ENCODE peak calls at places on chromosomes 5 and 9, in nine cellular contexts. Z is aorta; D is pancreas; K is testis; W is effector memory CD4-positive, alpha-beta T cell; X is heart right ventricle; M is fibroblast of lung; I is endothelial cell of umbilical vein; H is suprapubic skin. G is an unnamed sample.
A peak's percentile ranks its signal among the peaks of the same experiment; 100 is the strongest.

GRCh38 chr9:2120926-2121689 is 106.0 kb downstream of the SMARCA2 start:
- DNase-seq in K (no peak), H (no peak), M (peak; percentile 54), Z (no peak), X (no peak), I (peak; percentile 62), D (no peak), W (no peak), G (no peak)

GRCh38 chr5:177550120-177550519 is 4.2 kb downstream of the FAM193B start:
- DNase-seq in D (no peak), I (no peak), H (no peak), K (no peak), W (no peak), M (no peak), Z (no peak), X (no peak), G (peak; percentile 18)

GRCh38 chr5:163565931-163566608 is 60.7 kb downstream of the MAT2B start:
- DNase-seq in M (peak; percentile 35), D (peak; percentile 67), I (peak; percentile 60), K (peak; percentile 40), X (no peak), Z (no peak), W (peak; percentile 3), H (no peak), G (no peak)

GRCh38 chr9:120612218-120612617 is 32.3 kb upstream of the CDK5RAP2 start:
- DNase-seq in M (no peak), K (no peak), X (no peak), Z (no peak), H (no peak), I (no peak), W (no peak), D (no peak), G (no peak)

GRCh38 chr5:107428303-107428761 is 242.4 kb downstream of the EFNA5 start:
- DNase-seq in K (no peak), W (no peak), D (no peak), H (no peak), Z (no peak), X (no peak), M (peak; percentile 59), I (no peak), G (no peak)

GRCh38 chr5:76479973-76480667 is 77.0 kb downstream of the IQGAP2 start:
- DNase-seq in M (no peak), H (no peak), K (no peak), D (no peak), Z (no peak), X (no peak), I (no peak), W (no peak), G (no peak)

GRCh38 chr9:134136997-134137302 is 1.1 kb downstream of the WDR5 start:
- DNase-seq in D (no peak), M (no peak), K (no peak), W (no peak), X (no peak), Z (no peak), I (no peak), H (no peak), G (no peak)

GRCh38 chr9:98808411-98808815 is 943 bp downstream of the GALNT12 start:
- DNase-seq in H (no peak), W (no peak), M (no peak), X (no peak), K (no peak), D (peak; percentile 88), Z (no peak), I (no peak), G (no peak)

GRCh38 chr5:6587171-6587570 is 45.7 kb downstream of the NSUN2 start:
- DNase-seq in M (no peak), K (peak; percentile 38), W (no peak), Z (no peak), H (no peak), X (no peak), D (no peak), I (no peak), G (no peak)

GRCh38 chr9:92265159-92265558 is 28.3 kb downstream of the IARS1 start:
- DNase-seq in K (no peak), Z (no peak), D (no peak), M (peak; percentile 8), I (no peak), H (no peak), W (no peak), X (no peak), G (no peak)

GRCh38 chr5:75012748-75013147 is 39.6 kb downstream of the GCNT4 start:
- DNase-seq in W (no peak), K (no peak), H (no peak), I (no peak), D (no peak), Z (no peak), M (no peak), X (no peak), G (no peak)

GRCh38 chr5:149873896-149874295 is 70.7 kb downstream of the PDE6A start:
- DNase-seq in W (no peak), X (no peak), M (no peak), D (no peak), I (no peak), H (peak; percentile 7), Z (no peak), K (no peak), G (no peak)

GRCh38 chr5:146706321-146706972 is 172.1 kb downstream of the PPP2R2B start:
- DNase-seq in H (no peak), K (no peak), X (no peak), D (peak; percentile 38), Z (no peak), M (no peak), I (no peak), W (no peak), G (no peak)

GRCh38 chr5:54902817-54903473 is 82.4 kb downstream of the ESM1 start:
- DNase-seq in I (no peak), Z (no peak), D (no peak), M (peak; percentile 72), H (no peak), W (no peak), X (no peak), K (no peak), G (no peak)

GRCh38 chr9:71897573-71897972 is 13.4 kb downstream of the ABHD17B start:
- DNase-seq in Z (no peak), D (no peak), I (peak; percentile 15), H (no peak), W (no peak), M (no peak), K (no peak), X (no peak), G (no peak)

GRCh38 chr9:71896762-71897161 is 14.2 kb downstream of the ABHD17B start:
- DNase-seq in Z (no peak), W (no peak), K (no peak), D (no peak), X (no peak), M (no peak), H (no peak), I (no peak), G (no peak)

GRCh38 chr9:71891557-71892189 is 19.3 kb downstream of the ABHD17B start:
- DNase-seq in I (no peak), W (no peak), D (no peak), X (no peak), K (no peak), H (no peak), M (no peak), Z (no peak), G (no peak)

GRCh38 chr9:71895122-71895521 is 15.9 kb downstream of the ABHD17B start:
- DNase-seq in H (no peak), D (no peak), X (no peak), W (no peak), I (no peak), M (peak; percentile 50), K (no peak), Z (no peak), G (peak; percentile 21)

GRCh38 chr9:71895955-71896354 is 15.0 kb downstream of the ABHD17B start:
- DNase-seq in M (peak; percentile 34), K (no peak), Z (no peak), H (no peak), X (no peak), I (no peak), D (no peak), W (no peak), G (no peak)
- H3K4me1 ChIP-seq in M (no peaks in the 10 kb centered on the region), K (peaks cover 22% of the 10 kb centered on the region), Z (peaks cover 2% of the 10 kb centered on the region), H (peaks cover 27% of the 10 kb centered on the region), X (peaks cover 17% of the 10 kb centered on the region), I (no peaks in the 10 kb centered on the region), D (peaks cover 21% of the 10 kb centered on the region), W (peaks cover 11% of the 10 kb centered on the region), G (no peaks in the 10 kb centered on the region)

DNA sequence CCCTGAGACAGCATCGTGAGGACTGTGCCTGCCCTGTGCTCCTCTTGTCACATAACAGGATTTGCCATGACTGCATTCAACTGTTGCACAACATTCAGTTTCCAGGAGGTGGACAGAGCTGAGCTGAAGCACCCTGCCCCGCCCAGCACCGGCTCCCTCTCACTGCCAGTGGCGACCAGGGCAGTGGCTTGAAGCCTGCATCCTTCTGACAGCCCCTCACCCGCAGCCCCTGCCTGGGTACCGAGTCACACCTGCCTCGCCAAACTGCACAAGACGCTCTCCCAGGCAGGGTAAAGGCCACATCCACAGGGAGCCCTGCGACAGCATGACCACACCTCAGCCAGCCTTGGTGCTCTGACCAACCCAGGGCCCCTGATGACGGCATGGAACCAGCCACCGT is 59.9 kb upstream of the ZNF354A start:
- DNase-seq in M (no peak), X (no peak), Z (no peak), H (no peak), D (peak; percentile 46), I (no peak), K (no peak), W (no peak), G (no peak)
- H3K9me3 ChIP-seq in M (no peaks in the 10 kb centered on the region), X (no peaks in the 10 kb centered on the region), Z (no peaks in the 10 kb centered on the region), H (no peaks in the 10 kb centered on the region), D (no peaks in the 10 kb centered on the region), I (no peaks in the 10 kb centered on the region), K (no peaks in the 10 kb centered on the region), W (no peaks in the 10 kb centered on the region), G (no peaks in the 10 kb centered on the region)

DNA sequence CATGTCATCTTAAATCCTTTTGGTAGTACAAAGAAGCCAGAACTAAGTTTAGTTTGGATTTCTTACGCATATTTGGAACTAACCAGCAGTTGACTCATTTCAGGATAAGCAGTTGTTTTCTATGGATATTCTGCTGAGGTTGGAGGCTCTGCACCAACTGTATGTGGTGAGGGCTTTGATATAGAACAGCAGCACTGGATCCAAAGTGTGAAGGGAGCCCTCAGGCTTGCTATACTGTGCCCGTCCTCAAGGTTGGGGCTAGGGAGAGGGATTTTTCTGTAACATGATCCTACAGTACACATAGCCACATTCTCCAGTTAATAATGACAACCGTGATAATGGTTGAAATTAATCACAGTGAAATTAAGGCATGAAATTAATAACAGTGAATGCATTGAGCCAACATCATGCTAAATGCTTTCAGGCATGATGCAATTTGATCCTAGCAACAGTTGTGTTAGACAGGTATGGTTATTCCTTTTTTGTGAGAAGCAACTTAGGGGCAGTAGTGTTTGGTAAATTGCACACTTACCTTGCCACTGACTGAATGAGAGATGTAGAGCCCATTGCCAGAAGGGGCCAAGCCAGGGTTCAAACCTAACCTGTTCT is 36.7 kb downstream of the ARHGAP26 start:
- DNase-seq in H (no peak), I (no peak), W (no peak), M (no peak), Z (no peak), D (no peak), K (no peak), X (no peak), G (no peak)
- H3K4me1 ChIP-seq in H (peaks cover 12% of the 10 kb centered on the region), I (peaks cover 15% of the 10 kb centered on the region), W (no peaks in the 10 kb centered on the region), M (no peaks in the 10 kb centered on the region), Z (peaks cover 2% of the 10 kb centered on the region), D (peaks cover 9% of the 10 kb centered on the region), K (peaks cover 39% of the 10 kb centered on the region), X (peaks cover 67% of the 10 kb centered on the region), G (no peaks in the 10 kb centered on the region)

GRCh38 chr5:2265341-2265740 is 382.6 kb upstream of the IRX4 start:
- DNase-seq in K (no peak), H (no peak), X (no peak), D (no peak), I (no peak), W (no peak), M (no peak), Z (no peak), G (no peak)
- H3K9me3 ChIP-seq in K (no peaks in the 10 kb centered on the region), H (no peaks in the 10 kb centered on the region), X (no peaks in the 10 kb centered on the region), D (no peaks in the 10 kb centered on the region), I (peaks cover 8% of the 10 kb centered on the region), W (no peaks in the 10 kb centered on the region), M (no peaks in the 10 kb centered on the region), Z (no peaks in the 10 kb centered on the region), G (no peaks in the 10 kb centered on the region)

G was measured in osteoblast.